ENCODE peak calls at places on chromosomes 7 and 10, in four cellular contexts. T, W, S and B are unnamed samples.

GRCh38 chr10:89373916-89374711 is 3.7 kb upstream of the IFIT1B start:
- DNase-seq in T (peak), W (peak), S (no peak), B (no peak)

GRCh38 chr7:134440067-134440466 is 18.8 kb downstream of the AKR1B1 start:
- DNase-seq in T (no peak), W (no peak), S (no peak), B (no peak)

GRCh38 chr7:94130716-94131115 is 126.6 kb upstream of the BET1 start:
- DNase-seq in T (no peak), W (no peak), S (no peak), B (no peak)

GRCh38 chr10:90087197-90088007 is 386.0 kb downstream of the KIF20B start:
- DNase-seq in T (no peak), W (no peak), S (no peak), B (no peak)

GRCh38 chr7:70634071-70634470 is 497.9 kb upstream of the GALNT17 start:
- DNase-seq in T (no peak), W (no peak), S (no peak), B (no peak)

GRCh38 chr10:100728928-100729876 is 16.2 kb upstream of the PAX2 start:
- DNase-seq in T (peak), W (peak), S (peak), B (peak)

GRCh38 chr10:5497948-5498730 is 1.2 kb downstream of the CALML5 start:
- DNase-seq in T (no peak), W (no peak), S (no peak), B (no peak)

GRCh38 chr7:7223250-7223649 is 40.9 kb downstream of the C1GALT1 start:
- DNase-seq in T (no peak), W (no peak), S (no peak), B (no peak)

GRCh38 chr7:141262101-141262819 is 188.4 kb downstream of the TMEM178B start:
- DNase-seq in T (peak), W (no peak), S (no peak), B (no peak)

GRCh38 chr10:35340975-35341374 is 4.7 kb downstream of the CCNY start:
- DNase-seq in T (no peak), W (no peak), S (no peak), B (no peak)

GRCh38 chr10:98223874-98224273 is 44.1 kb downstream of the LOXL4 start:
- DNase-seq in T (no peak), W (no peak), S (no peak), B (no peak)

GRCh38 chr10:79051766-79052165 is 17.0 kb upstream of the ZMIZ1 start:
- DNase-seq in T (no peak), W (no peak), S (no peak), B (peak)

GRCh38 chr7:607938-608337 is 88.3 kb upstream of the PDGFA start:
- DNase-seq in T (no peak), W (no peak), S (no peak), B (no peak)

GRCh38 chr10:78817361-78817760 is 251.4 kb upstream of the ZMIZ1 start:
- DNase-seq in T (no peak), W (no peak), S (no peak), B (no peak)

GRCh38 chr10:5117021-5117420 is 22.8 kb downstream of the AKR1C3 start:
- DNase-seq in T (no peak), W (no peak), S (no peak), B (no peak)

GRCh38 chr10:47152861-47153349 is 147.1 kb upstream of the GDF10 start:
- DNase-seq in T (no peak), W (no peak), S (peak), B (no peak)

GRCh38 chr10:102776779-102777417 is 33.1 kb downstream of the WBP1L start:
- DNase-seq in T (peak), W (peak), S (peak), B (peak)

GRCh38 chr7:17144313-17144712 is 154.1 kb upstream of the AHR start:
- DNase-seq in T (no peak), W (no peak), S (no peak), B (no peak)

GRCh38 chr10:126250045-126250444 is 138.2 kb downstream of the ADAM12 start:
- DNase-seq in T (no peak), W (no peak), S (no peak), B (no peak)

GRCh38 chr7:73606801-73607691 is 17.3 kb downstream of the MLXIPL start:
- DNase-seq in T (peak), W (peak), S (peak), B (peak)

GRCh38 chr7:82810558-82811259 is 352.0 kb downstream of the PCLO start:
- DNase-seq in T (peak), W (peak), S (no peak), B (no peak)

GRCh38 chr10:131391991-131392390 is 80.5 kb upstream of the TCERG1L start:
- DNase-seq in T (no peak), W (no peak), S (no peak), B (no peak)

GRCh38 chr7:12322287-12322902 is 81.3 kb downstream of the VWDE start:
- DNase-seq in T (peak), W (peak), S (peak), B (no peak)

GRCh38 chr10:18381679-18382078 is 241.5 kb downstream of the CACNB2 start:
- DNase-seq in T (no peak), W (no peak), S (peak), B (no peak)

GRCh38 chr10:8061274-8062211 is 7.1 kb downstream of the GATA3 start:
- DNase-seq in T (no peak), W (no peak), S (no peak), B (no peak)

GRCh38 chr10:16952010-16952550 is 134.9 kb upstream of the RSU1 start:
- DNase-seq in T (no peak), W (no peak), S (no peak), B (no peak)

GRCh38 chr7:44102846-44103565 is 1.1 kb upstream of the AEBP1 start:
- DNase-seq in T (no peak), W (no peak), S (no peak), B (no peak)

GRCh38 chr10:110208614-110209398 is 1.4 kb downstream of the MXI1 start:
- DNase-seq in T (peak), W (no peak), S (peak), B (no peak)

GRCh38 chr10:44335330-44336021 is 49.4 kb downstream of the CXCL12 start:
- DNase-seq in T (no peak), W (no peak), S (no peak), B (no peak)

GRCh38 chr7:68980011-68980410 is 618.3 kb upstream of the AUTS2 start:
- DNase-seq in T (no peak), W (no peak), S (no peak), B (no peak)

GRCh38 chr7:80783688-80784327 is 135.0 kb downstream of the SEMA3C start:
- DNase-seq in T (no peak), W (no peak), S (no peak), B (no peak)

GRCh38 chr7:29764227-29764626 is 42.1 kb upstream of the WIPF3 start:
- DNase-seq in T (peak), W (no peak), S (no peak), B (peak)

GRCh38 chr7:138137423-138138171 is 61.3 kb downstream of the AKR1D1 start:
- DNase-seq in T (no peak), W (no peak), S (no peak), B (no peak)

GRCh38 chr10:132299381-132300336 is 8.1 kb downstream of the STK32C start:
- DNase-seq in T (no peak), W (no peak), S (no peak), B (no peak)

GRCh38 chr10:119344381-119344780 is 137.0 kb downstream of the GRK5 start:
- DNase-seq in T (no peak), W (no peak), S (no peak), B (no peak)

DNA sequence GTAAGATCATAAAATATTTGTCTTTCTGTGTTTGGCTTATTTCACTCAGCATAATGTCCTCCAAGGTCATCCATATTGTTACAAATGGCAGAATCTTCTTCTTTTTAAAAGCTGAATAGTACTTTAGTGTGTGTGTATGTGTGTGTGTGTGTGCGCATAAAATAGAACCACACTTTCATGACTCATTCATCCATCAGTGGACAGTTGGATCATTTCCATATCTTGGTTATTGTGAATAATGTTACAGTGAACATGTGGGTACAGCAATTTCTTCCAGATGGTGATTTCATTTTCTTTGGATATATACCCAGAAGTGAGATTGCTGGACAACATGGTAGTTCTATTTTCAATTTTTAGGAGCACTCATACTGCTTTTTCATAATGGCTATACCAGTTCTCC is 622.5 kb downstream of the NRG3 start:
- DNase-seq in T (no peak), W (no peak), S (no peak), B (no peak)
- TF ChIP-seq FOXJ3 in T (no peak), W (no peak), S (no peak), B (no peak)

GRCh38 chr7:105444342-105444938 is 55.7 kb upstream of the SRPK2 start:
- DNase-seq in T (no peak), W (no peak), S (no peak), B (no peak)

GRCh38 chr7:105438847-105439173 is 50.1 kb upstream of the SRPK2 start:
- DNase-seq in T (no peak), W (peak), S (no peak), B (no peak)

GRCh38 chr7:105438254-105438653 is 49.5 kb upstream of the SRPK2 start:
- DNase-seq in T (no peak), W (no peak), S (no peak), B (no peak)

DNA sequence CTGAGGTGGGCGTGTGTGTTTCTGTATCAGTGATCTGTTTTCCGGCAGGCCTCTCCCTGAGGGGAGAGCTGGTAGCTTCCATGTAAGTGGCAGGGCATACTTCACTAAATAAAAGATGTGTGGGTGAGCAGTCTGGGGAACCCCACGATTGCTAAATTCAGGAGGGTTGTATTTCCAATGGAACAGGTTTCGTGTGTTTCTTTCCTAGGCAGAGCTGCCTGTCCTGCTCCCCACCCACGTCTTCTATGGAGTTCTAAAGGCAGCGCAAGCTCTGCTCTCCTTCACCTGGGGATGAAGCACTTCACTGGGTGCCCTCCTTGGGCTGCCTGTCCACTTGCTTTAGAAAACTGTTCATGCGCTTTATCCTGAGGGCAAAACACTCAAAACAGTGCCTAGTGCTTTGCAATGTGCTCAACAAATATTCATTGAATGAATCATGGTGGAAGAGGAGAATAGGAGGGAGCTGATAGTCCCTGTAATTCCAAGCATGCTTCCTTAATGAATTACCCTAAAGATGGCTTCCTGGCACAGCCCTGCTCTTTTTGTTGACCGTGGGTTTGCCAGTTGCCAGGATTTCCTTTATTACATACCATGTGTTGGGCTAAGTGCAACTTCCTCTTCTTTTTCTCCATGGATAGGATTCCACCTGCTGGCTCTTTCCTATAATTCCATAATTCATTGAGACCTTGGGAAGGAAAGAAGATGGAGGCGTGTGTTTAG is 50.6 kb upstream of the SRPK2 start:
- DNase-seq in T (peak), W (peak), S (peak), B (peak)
- TF ChIP-seq FOXJ3 in T (no peak), W (no peak), S (no peak), B (no peak)

GRCh38 chr10:127524869-127525268 is 24.2 kb upstream of the NPS start:
- DNase-seq in T (no peak), W (no peak), S (no peak), B (no peak)
- TF ChIP-seq FOXJ3 in T (no peak), W (no peak), S (no peak), B (no peak)

GRCh38 chr7:157404845-157405481 is 68.2 kb downstream of the DNAJB6 start:
- DNase-seq in T (peak), W (no peak), S (peak), B (no peak)
- TF ChIP-seq FOXJ3 in T (no peak), W (no peak), S (no peak), B (no peak)

GRCh38 chr10:48819806-48820205 is 119.8 kb downstream of the LRRC18 start:
- DNase-seq in T (no peak), W (no peak), S (no peak), B (no peak)

GRCh38 chr10:48820231-48820630 is 119.4 kb downstream of the LRRC18 start:
- DNase-seq in T (no peak), W (no peak), S (no peak), B (no peak)

GRCh38 chr10:48820699-48821098 is 118.9 kb downstream of the LRRC18 start:
- DNase-seq in T (no peak), W (no peak), S (no peak), B (no peak)

GRCh38 chr10:48817141-48817540 is 122.5 kb downstream of the LRRC18 start:
- DNase-seq in T (no peak), W (no peak), S (no peak), B (no peak)

DNA sequence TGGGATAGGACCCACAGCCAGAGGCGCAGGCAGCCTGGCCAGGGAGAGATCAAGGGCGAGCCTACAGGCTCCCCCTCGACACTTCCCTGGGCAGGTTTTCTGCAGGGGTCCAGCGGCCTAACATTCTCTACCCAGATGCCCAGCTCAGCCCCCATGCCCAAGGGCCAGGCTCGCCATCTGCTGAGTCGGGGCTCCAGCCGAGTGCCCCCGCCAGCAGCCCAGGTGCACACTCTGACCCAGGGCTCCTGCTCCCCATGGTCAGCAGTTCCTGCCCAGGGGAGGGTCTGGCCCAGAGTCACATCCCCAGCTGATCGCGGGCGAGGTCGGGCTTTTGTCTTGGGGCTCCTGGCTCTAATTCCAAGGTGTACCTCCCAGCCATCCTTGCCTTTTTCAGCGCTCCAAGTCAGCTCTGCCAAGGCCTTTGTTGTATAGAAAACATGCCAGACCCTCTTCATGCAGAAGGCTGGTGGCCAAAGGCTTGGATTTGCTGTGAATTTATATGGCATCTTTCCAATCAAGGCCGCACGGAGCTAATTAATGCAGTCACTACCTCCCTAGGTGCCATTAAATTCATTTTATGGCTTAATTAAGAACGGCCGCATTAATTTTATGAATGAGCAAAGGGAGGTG is 120.7 kb downstream of the LRRC18 start:
- DNase-seq in T (no peak), W (no peak), S (no peak), B (no peak)
- TF ChIP-seq FOXJ3 in T (no peak), W (no peak), S (no peak), B (no peak)

GRCh38 chr7:27168265-27168947 is 3.1 kb upstream of the HOXA9 start:
- DNase-seq in T (peak), W (no peak), S (no peak), B (peak)
- TF ChIP-seq FOXJ3 in T (no peak), W (no peak), S (no peak), B (no peak)

GRCh38 chr7:2651847-2652735 is 20.3 kb downstream of the TTYH3 start:
- DNase-seq in T (no peak), W (no peak), S (no peak), B (no peak)
- TF ChIP-seq FOXJ3 in T (no peak), W (no peak), S (no peak), B (no peak)

DNA sequence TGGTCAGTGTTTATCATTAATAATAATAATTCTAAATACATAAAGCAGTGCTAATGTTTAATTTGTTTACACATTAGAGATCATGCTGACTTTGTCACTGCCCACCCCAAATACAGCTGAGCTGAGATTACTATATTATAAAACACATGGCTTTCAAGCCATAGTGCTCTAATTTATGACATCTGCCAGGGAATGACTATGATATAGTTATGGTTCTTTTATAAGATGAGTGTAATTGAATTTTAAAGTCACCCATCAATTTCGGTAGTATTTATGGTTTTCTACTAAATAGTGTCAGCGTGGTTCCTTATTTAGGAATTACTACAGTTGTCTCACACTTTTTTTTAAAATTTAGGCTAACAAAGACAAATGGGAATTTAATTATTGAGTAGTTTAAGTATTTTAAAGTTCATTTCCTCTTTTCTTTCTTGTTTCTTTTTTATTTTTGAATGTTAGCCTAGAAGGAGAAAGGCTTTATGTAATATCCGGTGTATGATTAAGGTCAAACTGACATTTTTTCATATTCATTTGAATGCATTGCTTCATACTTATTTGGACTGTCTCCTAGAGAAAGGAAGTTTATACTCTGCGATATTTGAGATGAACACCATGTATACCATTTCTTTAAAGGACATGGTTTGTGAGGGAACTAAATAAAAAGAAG is 3.9 kb downstream of the CDK14 start:
- DNase-seq in T (peak), W (no peak), S (no peak), B (no peak)
- TF ChIP-seq FOXJ3 in T (no peak), W (no peak), S (no peak), B (no peak)

DNA sequence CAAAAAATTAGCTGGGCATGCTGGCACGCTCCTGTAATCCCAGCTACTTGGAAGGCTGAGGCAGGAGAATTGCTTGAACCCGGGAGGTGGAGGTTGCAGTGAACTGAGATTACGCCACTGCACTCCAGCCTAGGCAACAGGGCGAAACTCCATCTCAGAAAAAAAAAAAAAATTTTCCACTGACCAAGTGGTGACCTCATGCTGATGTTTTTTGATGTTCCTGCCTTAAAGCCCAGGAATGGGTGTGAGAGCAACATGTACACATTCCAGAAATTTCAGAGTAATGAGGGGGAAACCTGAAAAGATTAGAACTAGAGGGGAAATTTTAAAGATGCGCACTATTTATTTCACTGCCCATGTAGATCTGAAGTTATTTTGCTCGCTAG is 19.6 kb downstream of the NYAP1 start:
- DNase-seq in T (no peak), W (peak), S (no peak), B (no peak)
- TF ChIP-seq FOXJ3 in T (no peak), W (no peak), S (no peak), B (no peak)